ENCODE peak calls at places on chromosomes 1 and 21, in four cellular contexts. One of them, this sample, is unnamed.

GRCh38 chr1:208409171-208409570 is 165.0 kb upstream of the PLXNA2 start:
- DNase-seq in PC-9: no peak
- DNase-seq in body of pancreas: no peak
- DNase-seq in heart left ventricle: no peak
- DNase-seq in this sample: no peak

GRCh38 chr1:220189750-220190347 is 82.4 kb downstream of the RAB3GAP2 start:
- DNase-seq in heart left ventricle: no peak
- DNase-seq in body of pancreas: no peak
- DNase-seq in PC-9: no peak
- DNase-seq in this sample: peak; percentile 53

GRCh38 chr21:36511484-36512227 is 31.7 kb upstream of the CLDN14 start:
- DNase-seq in PC-9: no peak
- DNase-seq in heart left ventricle: no peak
- DNase-seq in body of pancreas: no peak
- DNase-seq in this sample: no peak

GRCh38 chr1:20105856-20106255 is 13.5 kb downstream of the PLA2G2D start:
- DNase-seq in PC-9: peak; percentile 77
- DNase-seq in body of pancreas: no peak
- DNase-seq in heart left ventricle: no peak
- DNase-seq in this sample: no peak

GRCh38 chr1:212491454-212491853 is 58.7 kb downstream of the NENF start:
- DNase-seq in heart left ventricle: no peak
- DNase-seq in PC-9: no peak
- DNase-seq in body of pancreas: peak; percentile 54
- DNase-seq in this sample: no peak

GRCh38 chr1:109543283-109543987 is 3.8 kb downstream of the GPR61 start:
- DNase-seq in body of pancreas: no peak
- DNase-seq in PC-9: no peak
- DNase-seq in heart left ventricle: no peak
- DNase-seq in this sample: no peak

GRCh38 chr21:26469789-26470188 is 103.3 kb downstream of the CYYR1 start:
- DNase-seq in heart left ventricle: no peak
- DNase-seq in PC-9: no peak
- DNase-seq in body of pancreas: peak; percentile 34
- DNase-seq in this sample: peak; percentile 53

GRCh38 chr1:244155661-244156060 is 104.6 kb downstream of the ZBTB18 start:
- DNase-seq in PC-9: no peak
- DNase-seq in heart left ventricle: no peak
- DNase-seq in body of pancreas: no peak
- DNase-seq in this sample: no peak

GRCh38 chr1:19483261-19483660 is 2.1 kb downstream of the CAPZB start:
- DNase-seq in body of pancreas: no peak
- DNase-seq in heart left ventricle: no peak
- DNase-seq in PC-9: no peak
- DNase-seq in this sample: no peak

GRCh38 chr1:221809101-221810029 is 67.5 kb upstream of the DUSP10 start:
- DNase-seq in heart left ventricle: no peak
- DNase-seq in body of pancreas: peak; percentile 13
- DNase-seq in PC-9: no peak
- DNase-seq in this sample: no peak

GRCh38 chr1:81876901-81877750 is 76.4 kb downstream of the ADGRL2 start:
- DNase-seq in PC-9: peak; percentile 69
- DNase-seq in heart left ventricle: no peak
- DNase-seq in body of pancreas: no peak
- DNase-seq in this sample: peak; percentile 37

GRCh38 chr1:147636314-147636713 is 34.0 kb downstream of the ACP6 start:
- DNase-seq in body of pancreas: no peak
- DNase-seq in PC-9: no peak
- DNase-seq in heart left ventricle: no peak
- DNase-seq in this sample: no peak

GRCh38 chr1:232950919-232951579 is 638 bp downstream of the NTPCR start:
- DNase-seq in PC-9: peak; percentile 32
- DNase-seq in body of pancreas: no peak
- DNase-seq in heart left ventricle: no peak
- DNase-seq in this sample: peak; percentile 36

GRCh38 chr1:238653693-238654321 is 732.6 kb upstream of the CHRM3 start:
- DNase-seq in heart left ventricle: no peak
- DNase-seq in body of pancreas: no peak
- DNase-seq in PC-9: no peak
- DNase-seq in this sample: no peak

GRCh38 chr1:13783551-13783950 is 83.6 kb downstream of the PRDM2 start:
- DNase-seq in PC-9: no peak
- DNase-seq in body of pancreas: no peak
- DNase-seq in heart left ventricle: no peak
- DNase-seq in this sample: no peak
- H3K27ac ChIP-seq in PC-9: no peak overlapping the region
- H3K27ac ChIP-seq in body of pancreas: no peak overlapping the region
- H3K27ac ChIP-seq in heart left ventricle: no peak overlapping the region
- H3K27ac ChIP-seq in this sample: no peak overlapping the region

GRCh38 chr1:196007763-196008162 is 600.5 kb downstream of the KCNT2 start:
- DNase-seq in PC-9: no peak
- DNase-seq in heart left ventricle: no peak
- DNase-seq in body of pancreas: no peak
- DNase-seq in this sample: no peak
- TF ChIP-seq CTCF in PC-9: no peak
- TF ChIP-seq CTCF in heart left ventricle: no peak
- TF ChIP-seq CTCF in body of pancreas: no peak
- TF ChIP-seq CTCF in this sample: no peak

DNA sequence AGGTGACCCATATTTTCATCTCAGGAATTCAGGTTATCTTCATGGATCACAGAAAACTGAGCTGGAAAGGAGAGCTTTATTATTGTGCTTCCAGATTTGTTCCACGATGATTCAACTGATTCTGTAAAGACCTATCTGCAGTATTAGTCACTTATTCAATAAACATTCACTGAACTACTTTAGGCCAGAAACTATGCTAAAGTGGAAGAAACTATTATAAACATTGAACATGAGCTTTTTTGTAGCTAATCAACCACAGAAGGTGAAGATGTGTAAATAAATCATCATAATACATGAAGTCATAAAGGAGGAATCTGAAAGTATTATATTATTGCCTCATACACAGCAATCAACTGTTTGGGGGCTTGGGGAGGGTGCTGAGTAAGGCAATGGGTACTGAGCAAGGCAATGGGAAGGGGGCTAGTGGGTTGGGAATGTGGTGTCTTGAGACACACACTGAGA is 30.6 kb upstream of the EXO1 start:
- DNase-seq in heart left ventricle: no peak
- DNase-seq in body of pancreas: no peak
- DNase-seq in PC-9: peak; percentile 91
- DNase-seq in this sample: no peak
- H3K27ac ChIP-seq in heart left ventricle: no peak overlapping the region
- H3K27ac ChIP-seq in body of pancreas: no peak overlapping the region
- H3K27ac ChIP-seq in PC-9: peak overlapping the region; percentile 53
- H3K27ac ChIP-seq in this sample: no peak overlapping the region

GRCh38 chr1:7565099-7565750 is 205.9 kb upstream of the VAMP3 start:
- DNase-seq in heart left ventricle: no peak
- DNase-seq in body of pancreas: no peak
- DNase-seq in PC-9: no peak
- DNase-seq in this sample: no peak
- TF ChIP-seq CTCF in heart left ventricle: no peak
- TF ChIP-seq CTCF in body of pancreas: no peak
- TF ChIP-seq CTCF in PC-9: no peak
- TF ChIP-seq CTCF in this sample: no peak

DNA sequence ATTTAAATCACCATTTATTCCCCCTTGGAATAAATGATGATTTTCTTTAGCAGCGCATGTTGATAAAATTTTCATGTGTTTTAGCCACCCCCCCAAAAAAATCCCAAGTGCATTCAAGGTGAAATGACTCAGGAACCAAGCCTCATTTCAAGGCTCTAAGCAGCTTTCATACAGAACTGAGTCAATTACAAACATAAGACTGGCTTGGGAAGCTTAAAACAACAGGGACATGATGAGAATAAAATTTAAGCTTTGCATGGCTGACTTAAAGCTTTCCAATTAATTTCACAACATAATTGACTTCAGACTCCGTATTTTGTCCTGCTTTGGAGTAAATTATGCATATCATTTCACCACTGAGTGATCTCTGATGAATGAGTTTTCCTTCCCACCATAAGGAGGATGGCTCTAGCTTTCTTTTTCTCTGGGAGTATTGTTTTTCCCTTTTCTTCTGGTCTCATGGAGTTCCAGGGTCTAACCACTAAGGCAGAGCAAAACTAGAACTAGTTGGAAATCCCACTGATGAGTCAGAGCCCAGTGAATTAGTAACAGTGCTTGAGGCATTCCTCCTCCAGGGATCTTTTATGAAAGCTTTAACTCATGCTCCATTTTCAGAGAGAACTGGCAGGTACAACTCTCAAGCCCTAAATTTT is 72.8 kb downstream of the XCL2 start:
- DNase-seq in PC-9: peak; percentile 61
- DNase-seq in heart left ventricle: no peak
- DNase-seq in body of pancreas: peak; percentile 22
- DNase-seq in this sample: peak; percentile 67
- H3K27ac ChIP-seq in PC-9: no peak overlapping the region
- H3K27ac ChIP-seq in heart left ventricle: peak overlapping the region; percentile 54
- H3K27ac ChIP-seq in body of pancreas: peak overlapping the region; percentile 34
- H3K27ac ChIP-seq in this sample: no peak overlapping the region

GRCh38 chr1:25217015-25217414 is 15.3 kb downstream of the SYF2 start:
- DNase-seq in body of pancreas: no peak
- DNase-seq in PC-9: no peak
- DNase-seq in heart left ventricle: no peak
- DNase-seq in this sample: no peak

GRCh38 chr1:25219661-25220251 is 12.5 kb downstream of the SYF2 start:
- DNase-seq in heart left ventricle: no peak
- DNase-seq in body of pancreas: no peak
- DNase-seq in PC-9: no peak
- DNase-seq in this sample: no peak

GRCh38 chr1:25216123-25216522 is 16.2 kb downstream of the SYF2 start:
- DNase-seq in PC-9: no peak
- DNase-seq in heart left ventricle: no peak
- DNase-seq in body of pancreas: no peak
- DNase-seq in this sample: no peak

GRCh38 chr1:25220666-25221065 is 11.6 kb downstream of the SYF2 start:
- DNase-seq in PC-9: no peak
- DNase-seq in heart left ventricle: no peak
- DNase-seq in body of pancreas: no peak
- DNase-seq in this sample: no peak

GRCh38 chr1:25217598-25218232 is 14.6 kb downstream of the SYF2 start:
- DNase-seq in body of pancreas: no peak
- DNase-seq in heart left ventricle: no peak
- DNase-seq in PC-9: no peak
- DNase-seq in this sample: no peak
- TF ChIP-seq CTCF in body of pancreas: no peak
- TF ChIP-seq CTCF in heart left ventricle: no peak
- TF ChIP-seq CTCF in PC-9: no peak
- TF ChIP-seq CTCF in this sample: no peak

GRCh38 chr21:17435565-17436543 is 77.0 kb upstream of the CXADR start:
- DNase-seq in heart left ventricle: no peak
- DNase-seq in body of pancreas: no peak
- DNase-seq in PC-9: peak; percentile 88
- DNase-seq in this sample: no peak

GRCh38 chr21:17436626-17437111 is 76.2 kb upstream of the CXADR start:
- DNase-seq in body of pancreas: no peak
- DNase-seq in PC-9: no peak
- DNase-seq in heart left ventricle: no peak
- DNase-seq in this sample: no peak

GRCh38 chr21:17441370-17441769 is 71.5 kb upstream of the CXADR start:
- DNase-seq in heart left ventricle: no peak
- DNase-seq in body of pancreas: peak; percentile 92
- DNase-seq in PC-9: peak; percentile 90
- DNase-seq in this sample: no peak

GRCh38 chr21:17440955-17441354 is 71.9 kb upstream of the CXADR start:
- DNase-seq in PC-9: peak; percentile 58
- DNase-seq in body of pancreas: no peak
- DNase-seq in heart left ventricle: no peak
- DNase-seq in this sample: no peak

DNA sequence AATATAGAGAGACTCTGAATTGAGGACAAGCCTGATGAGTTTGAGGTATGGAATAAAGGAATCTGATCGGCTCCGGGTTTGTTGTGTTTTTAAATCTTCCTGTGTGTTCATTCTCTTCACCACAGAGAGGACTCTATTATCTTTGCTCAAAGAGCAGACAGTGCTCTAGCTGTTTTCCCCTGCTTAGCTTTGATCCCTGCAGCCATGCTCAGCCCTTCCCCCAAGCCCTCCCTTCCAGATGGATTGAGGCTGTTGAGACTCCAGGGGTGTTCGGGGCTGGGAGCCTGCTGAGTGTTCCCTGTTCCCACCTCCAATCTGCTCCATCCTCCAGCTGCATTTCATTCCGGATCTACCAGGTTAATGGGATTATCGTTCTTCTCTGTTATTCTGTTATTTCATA is 74.2 kb upstream of the CXADR start:
- DNase-seq in body of pancreas: no peak
- DNase-seq in PC-9: no peak
- DNase-seq in heart left ventricle: no peak
- DNase-seq in this sample: no peak
- H3K27ac ChIP-seq in body of pancreas: no peak overlapping the region
- H3K27ac ChIP-seq in PC-9: no peak overlapping the region
- H3K27ac ChIP-seq in heart left ventricle: no peak overlapping the region
- H3K27ac ChIP-seq in this sample: no peak overlapping the region

GRCh38 chr1:100538935-100539835 is 1.2 kb downstream of the GPR88 start:
- DNase-seq in PC-9: no peak
- DNase-seq in heart left ventricle: peak; percentile 35
- DNase-seq in body of pancreas: peak; percentile 21
- DNase-seq in this sample: peak; percentile 8
- TF ChIP-seq CTCF in PC-9: no peak
- TF ChIP-seq CTCF in heart left ventricle: no peak
- TF ChIP-seq CTCF in body of pancreas: no peak
- TF ChIP-seq CTCF in this sample: no peak